ENCODE peak calls at places on chromosomes 3 and 15, in six cellular contexts. B is HCT116, V is GM12878, O is Panc1, U is K562, L is H1. N is an unnamed sample.

GRCh38 chr15:75532413-75533250 is 46.5 kb downstream of the PTPN9 start:
- DNase-seq in U (peak), O (peak), B (peak), L (no peak), V (no peak), N (peak)

GRCh38 chr3:129211772-129212171 is 28.1 kb upstream of the CNBP start:
- DNase-seq in U (peak), B (peak), V (no peak), O (peak), L (no peak), N (peak)

GRCh38 chr15:34737379-34737928 is 17.3 kb downstream of the GJD2 start:
- DNase-seq in L (no peak), U (no peak), B (no peak), O (no peak), V (no peak), N (no peak)

GRCh38 chr15:88628018-88628673 is 7.0 kb downstream of the AEN start:
- DNase-seq in L (no peak), V (no peak), U (no peak), O (no peak), B (no peak), N (no peak)

GRCh38 chr3:112814256-112814655 is 32.4 kb downstream of the CD200R1L start:
- DNase-seq in B (peak), L (no peak), U (no peak), V (no peak), O (peak), N (no peak)

GRCh38 chr15:89307791-89308190 is 26.8 kb downstream of the POLG start:
- DNase-seq in U (no peak), L (no peak), O (no peak), V (no peak), B (no peak), N (no peak)

GRCh38 chr15:98734472-98735284 is 86.3 kb downstream of the IGF1R start:
- DNase-seq in L (no peak), B (no peak), O (no peak), U (no peak), V (no peak), N (no peak)

GRCh38 chr3:75341324-75342067 is 322.6 kb upstream of the FRG2C start:
- DNase-seq in O (no peak), B (no peak), U (no peak), V (no peak), L (peak), N (no peak)

GRCh38 chr3:98980915-98981596 is 79.6 kb upstream of the DCBLD2 start:
- DNase-seq in B (peak), U (no peak), V (peak), O (no peak), L (no peak), N (no peak)

GRCh38 chr3:69425249-69425648 is 39.4 kb upstream of the FRMD4B start:
- DNase-seq in B (peak), V (no peak), U (peak), O (peak), L (no peak), N (peak)

GRCh38 chr3:42028474-42028873 is 62.7 kb upstream of the TRAK1 start:
- DNase-seq in O (no peak), V (no peak), B (no peak), U (no peak), L (no peak), N (no peak)

GRCh38 chr3:53817211-53817610 is 29.0 kb downstream of the CHDH start:
- DNase-seq in U (no peak), L (no peak), V (no peak), O (no peak), B (no peak), N (no peak)

GRCh38 chr3:179181021-179181472 is 32.9 kb downstream of the PIK3CA start:
- DNase-seq in B (no peak), U (peak), V (no peak), L (no peak), O (no peak), N (no peak)

GRCh38 chr15:87369269-87369668 is 887.3 kb downstream of the NTRK3 start:
- DNase-seq in U (no peak), B (no peak), L (no peak), O (no peak), V (no peak), N (no peak)

GRCh38 chr3:198079771-198080520 is 119.9 kb downstream of the LMLN start:
- DNase-seq in U (peak), B (peak), L (peak), O (no peak), V (no peak), N (no peak)

GRCh38 chr3:45909542-45909941 is 23.2 kb downstream of the CCR9 start:
- DNase-seq in B (no peak), V (no peak), L (no peak), U (no peak), O (no peak), N (no peak)

GRCh38 chr3:61662861-61663260 is 101.5 kb downstream of the PTPRG start:
- DNase-seq in B (no peak), V (no peak), L (no peak), O (no peak), U (no peak), N (no peak)

GRCh38 chr15:43514241-43515057 is 3.0 kb upstream of the MAP1A start:
- DNase-seq in L (no peak), U (peak), O (no peak), B (no peak), V (no peak), N (peak)

GRCh38 chr3:151925876-151926275 is 52.4 kb downstream of the SUCNR1 start:
- DNase-seq in U (no peak), O (no peak), B (no peak), L (no peak), V (no peak), N (no peak)

GRCh38 chr3:21662403-21662802 is 88.6 kb downstream of the ZNF385D start:
- DNase-seq in B (no peak), U (no peak), V (no peak), O (no peak), L (no peak), N (no peak)

GRCh38 chr3:97257942-97258341 is 443.5 kb downstream of the EPHA6 start:
- DNase-seq in B (no peak), L (no peak), U (no peak), O (no peak), V (no peak), N (no peak)

GRCh38 chr3:146044046-146044445 is 116.9 kb downstream of the PLOD2 start:
- DNase-seq in L (no peak), O (no peak), V (no peak), U (no peak), B (no peak), N (no peak)

GRCh38 chr3:195892355-195893120 is 15.8 kb downstream of the TNK2 start:
- DNase-seq in V (no peak), U (peak), L (no peak), O (no peak), B (no peak), N (peak)

GRCh38 chr3:134576831-134577230 is 74.0 kb downstream of the KY start:
- DNase-seq in V (no peak), L (no peak), B (no peak), U (no peak), O (no peak), N (no peak)

GRCh38 chr3:160259589-160259988 is 34.4 kb downstream of the C3orf80 start:
- DNase-seq in U (no peak), O (no peak), V (no peak), B (no peak), L (no peak), N (no peak)

GRCh38 chr3:138724433-138724832 is 110.3 kb downstream of the PIK3CB start:
- DNase-seq in U (no peak), B (no peak), O (no peak), L (no peak), V (no peak), N (no peak)

GRCh38 chr3:172698650-172699049 is 12.2 kb downstream of the NCEH1 start:
- DNase-seq in U (no peak), O (no peak), V (no peak), B (no peak), L (no peak), N (no peak)

GRCh38 chr3:185815391-185816282 is 9.2 kb downstream of the IGF2BP2 start:
- DNase-seq in U (peak), B (no peak), L (no peak), V (no peak), O (no peak), N (no peak)

GRCh38 chr15:46266691-46267090 is 631.9 kb downstream of the SQOR start:
- DNase-seq in L (no peak), B (no peak), U (no peak), V (no peak), O (no peak), N (no peak)

GRCh38 chr3:195139876-195140240 is 131.1 kb downstream of the XXYLT1 start:
- DNase-seq in V (no peak), L (no peak), O (no peak), U (no peak), B (no peak), N (no peak)

GRCh38 chr3:19250959-19251610 is 102.8 kb downstream of the KCNH8 start:
- DNase-seq in U (no peak), V (no peak), L (no peak), O (no peak), B (no peak), N (no peak)
- TF ChIP-seq SIN3A in U (no peak), V (no peak), L (no peak), O (no peak), B (no peak), N (no peak)

DNA sequence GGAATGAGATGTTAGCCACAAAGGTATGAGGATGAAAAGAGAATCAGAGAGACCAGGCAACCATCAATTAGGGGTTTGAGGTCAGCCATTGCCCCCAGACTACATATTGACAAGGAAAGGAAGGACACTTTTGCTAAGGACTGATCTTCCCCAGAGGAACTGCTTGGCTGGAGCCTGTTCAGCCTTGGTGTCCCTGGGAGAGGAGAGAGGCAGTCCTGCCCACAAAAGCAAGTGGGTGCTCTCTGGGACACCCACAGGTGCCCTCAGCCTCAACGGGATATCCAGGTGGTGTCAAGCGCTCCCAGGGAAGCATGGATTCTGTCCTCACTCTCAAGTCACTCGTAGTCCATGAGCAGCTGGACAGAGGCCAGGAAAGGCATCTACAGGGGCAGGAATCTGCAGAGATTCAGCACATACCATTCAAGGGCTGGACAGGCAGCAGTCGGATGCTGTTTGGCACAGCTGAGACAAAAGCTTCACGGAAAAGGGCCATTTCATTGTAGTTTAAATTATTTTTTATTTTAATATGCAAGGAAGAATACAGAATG is 166.2 kb downstream of the UACA start:
- DNase-seq in O (no peak), L (no peak), B (no peak), U (no peak), V (no peak), N (no peak)
- TF ChIP-seq SIN3A in O (no peak), L (no peak), B (peak), U (no peak), V (no peak), N (no peak)

GRCh38 chr3:143362115-143362992 is 242.8 kb downstream of the CHST2 start:
- DNase-seq in B (no peak), V (no peak), L (no peak), U (no peak), O (no peak), N (no peak)

GRCh38 chr3:143361589-143361988 is 242.0 kb downstream of the CHST2 start:
- DNase-seq in V (no peak), U (no peak), O (no peak), L (no peak), B (no peak), N (no peak)

GRCh38 chr3:143363276-143363675 is 243.7 kb downstream of the CHST2 start:
- DNase-seq in O (no peak), U (no peak), B (no peak), V (no peak), L (no peak), N (no peak)

GRCh38 chr3:143367171-143367570 is 247.6 kb downstream of the CHST2 start:
- DNase-seq in B (no peak), V (no peak), O (no peak), U (no peak), L (no peak), N (no peak)

DNA sequence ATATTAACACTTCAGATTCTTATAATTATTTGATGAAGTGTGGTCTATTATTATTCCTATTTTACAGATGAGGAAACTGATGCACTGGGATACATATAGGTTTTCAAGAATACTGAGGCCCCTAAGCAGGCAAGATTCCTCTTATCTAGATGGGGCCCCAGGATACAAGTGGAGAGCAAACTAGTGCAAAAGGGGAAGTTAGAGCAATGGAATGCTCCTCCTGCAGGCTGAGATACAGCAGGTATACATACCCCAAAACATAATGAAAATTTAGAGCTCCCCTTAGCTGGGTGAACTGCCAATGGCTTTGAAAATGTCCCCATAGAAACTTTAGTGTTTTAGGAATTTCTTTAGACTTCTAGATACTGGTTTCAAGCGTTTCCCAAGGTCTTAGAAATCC is 247.1 kb downstream of the CHST2 start:
- DNase-seq in U (peak), B (no peak), O (no peak), V (no peak), L (no peak), N (no peak)
- TF ChIP-seq SIN3A in U (no peak), B (no peak), O (no peak), V (no peak), L (no peak), N (no peak)

GRCh38 chr3:30495172-30496124 is 111.0 kb upstream of the TGFBR2 start:
- DNase-seq in O (no peak), B (no peak), L (no peak), U (no peak), V (no peak), N (no peak)

GRCh38 chr3:30496496-30496966 is 109.9 kb upstream of the TGFBR2 start:
- DNase-seq in U (no peak), V (no peak), O (no peak), L (no peak), B (no peak), N (no peak)

GRCh38 chr3:30500666-30501399 is 105.6 kb upstream of the TGFBR2 start:
- DNase-seq in B (no peak), U (no peak), V (peak), O (no peak), L (no peak), N (no peak)

GRCh38 chr3:30501526-30501925 is 104.9 kb upstream of the TGFBR2 start:
- DNase-seq in O (no peak), U (no peak), L (no peak), B (no peak), V (no peak), N (no peak)

DNA sequence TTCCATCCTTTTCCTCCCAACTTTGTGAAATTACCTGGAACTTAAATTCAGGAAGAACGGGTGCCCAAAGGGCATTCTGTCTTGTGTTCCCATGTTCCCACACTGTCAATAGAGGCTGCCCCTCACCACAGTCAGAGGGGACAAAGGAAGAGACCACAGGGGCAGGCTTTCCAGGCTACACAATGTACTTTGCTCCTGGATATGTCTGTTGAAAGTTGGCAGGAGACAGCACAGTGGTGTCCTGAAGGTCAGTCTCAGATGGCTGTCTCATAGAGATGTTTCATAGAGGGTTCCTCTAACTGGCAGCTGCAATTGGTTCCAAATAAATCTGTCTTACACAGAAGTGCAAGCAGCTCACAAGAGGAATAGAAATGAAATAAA is 107.8 kb upstream of the TGFBR2 start:
- DNase-seq in B (no peak), O (no peak), V (no peak), L (no peak), U (no peak), N (no peak)
- TF ChIP-seq SIN3A in B (no peak), O (no peak), V (no peak), L (no peak), U (no peak), N (no peak)

DNA sequence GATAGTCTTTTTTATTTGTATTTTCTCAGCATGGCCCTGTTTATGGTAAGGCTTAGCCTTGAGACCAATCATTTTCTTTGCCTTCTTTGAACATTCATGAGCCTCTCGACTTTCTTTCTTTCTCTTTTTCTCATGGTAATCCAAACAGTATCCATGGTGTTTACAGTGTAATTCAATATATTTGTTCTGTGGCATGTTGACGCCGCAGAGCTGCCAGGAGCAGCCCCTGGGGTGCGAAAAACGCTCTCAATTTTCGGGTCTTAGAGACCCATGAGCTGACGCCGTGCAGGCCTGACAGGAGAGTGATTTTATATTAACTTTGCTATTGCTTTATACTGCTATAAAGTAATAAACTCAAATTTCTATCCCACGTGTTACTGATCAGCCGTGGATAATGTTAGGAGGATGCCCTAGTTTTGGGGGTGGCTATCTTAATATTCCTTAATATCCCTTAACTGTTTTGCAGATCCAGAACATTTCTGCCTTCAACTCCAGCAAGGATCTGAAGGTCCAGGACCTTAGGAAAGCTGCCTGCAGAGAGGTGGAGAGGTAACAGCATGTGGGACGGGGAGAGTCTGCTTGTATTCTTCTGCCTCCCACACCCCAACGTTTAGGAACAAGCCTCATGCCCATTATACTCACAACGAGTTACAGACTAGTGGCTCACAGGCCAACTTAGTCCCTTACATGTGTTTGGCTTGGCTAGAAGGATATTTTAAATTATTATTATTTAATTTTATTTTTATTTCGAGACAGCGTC is 29.3 kb upstream of the MYO1E start:
- DNase-seq in U (no peak), B (no peak), L (no peak), V (no peak), O (no peak), N (no peak)
- TF ChIP-seq SIN3A in U (no peak), B (no peak), L (no peak), V (no peak), O (no peak), N (no peak)

DNA sequence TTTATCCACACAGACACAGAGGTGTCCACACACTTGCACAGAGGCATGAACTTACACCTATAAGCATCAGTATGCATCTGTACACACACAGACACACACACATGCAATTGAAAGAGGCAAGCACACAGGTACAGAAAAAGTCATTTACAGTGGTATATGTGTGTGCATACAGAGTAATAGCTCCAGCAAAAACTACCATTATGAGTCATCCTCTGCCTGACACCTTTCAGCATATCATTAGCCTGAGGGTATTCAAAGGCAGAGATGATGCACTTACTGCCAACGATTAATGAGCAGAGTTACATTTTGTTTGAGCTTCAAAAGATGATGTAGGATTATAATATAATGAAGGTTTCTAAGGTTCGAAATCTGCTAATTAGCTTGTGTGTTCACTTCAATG is 100.3 kb upstream of the TPRG1 start:
- DNase-seq in O (no peak), L (no peak), V (no peak), B (no peak), U (no peak), N (no peak)
- TF ChIP-seq SIN3A in O (no peak), L (no peak), V (no peak), B (no peak), U (no peak), N (no peak)

DNA sequence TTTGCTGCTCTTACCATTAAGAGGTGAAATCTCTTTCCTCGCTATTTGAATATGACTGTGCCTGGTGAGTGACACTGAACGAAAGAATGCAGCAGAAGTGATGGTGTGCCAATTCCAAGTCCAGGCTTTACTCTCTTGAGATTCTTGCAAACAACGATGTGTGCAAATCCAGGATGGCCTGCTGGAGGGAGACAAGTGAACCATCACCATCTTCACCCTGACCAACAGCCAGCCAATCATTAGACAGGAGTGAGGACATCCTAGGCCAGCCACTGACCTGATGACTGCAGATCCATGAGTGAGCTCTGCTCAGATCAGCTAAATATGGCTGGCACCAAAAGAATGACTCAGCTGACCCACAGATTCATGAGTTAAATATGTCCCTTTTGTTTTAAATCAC is 878.0 kb downstream of the PDCD6IP start:
- DNase-seq in V (no peak), L (no peak), O (peak), B (no peak), U (no peak), N (no peak)
- TF ChIP-seq SIN3A in V (no peak), L (no peak), O (no peak), B (no peak), U (no peak), N (no peak)

GRCh38 chr15:38251726-38252480 is 733 bp upstream of the SPRED1 start:
- DNase-seq in L (peak), O (peak), V (peak), B (peak), U (peak), N (peak)

GRCh38 chr15:38254065-38254883 is 1.6 kb downstream of the SPRED1 start:
- DNase-seq in V (peak), B (peak), L (no peak), U (peak), O (peak), N (peak)

GRCh38 chr15:38255690-38256089 is 3.1 kb downstream of the SPRED1 start:
- DNase-seq in O (no peak), L (no peak), B (no peak), V (no peak), U (no peak), N (no peak)

GRCh38 chr15:38253448-38253847 is 812 bp downstream of the SPRED1 start:
- DNase-seq in V (no peak), L (no peak), B (peak), O (no peak), U (peak), N (no peak)

GRCh38 chr15:38252481-38253311 is at the start of gene SPRED1:
- DNase-seq in O (no peak), V (no peak), L (no peak), B (no peak), U (peak), N (peak)
- TF ChIP-seq SIN3A in O (peak), V (no peak), L (peak), B (no peak), U (no peak), N (peak)